ENCODE peak calls at places on chromosomes 6 and 20, in four cellular contexts. P is anterior cingulate cortex; Z is activated CD4-positive, alpha-beta T cell treated with anti-CD3 and anti-CD28 coated beads for 36 hours; F is HS-5. G is an unnamed sample.

GRCh38 chr20:1934162-1934561 is 39.0 kb downstream of the SIRPA start:
- DNase-seq in F (peak; percentile 73), Z (no peak), P (no peak), G (no peak)

GRCh38 chr20:48273843-48274242 is 488.6 kb upstream of the SULF2 start:
- DNase-seq in F (no peak), P (no peak), Z (no peak), G (no peak)

GRCh38 chr6:152571089-152571488 is 66.1 kb downstream of the SYNE1 start:
- DNase-seq in F (no peak), P (no peak), Z (no peak), G (no peak)

GRCh38 chr6:54286141-54286540 is 22.1 kb upstream of the TINAG start:
- DNase-seq in Z (no peak), F (no peak), P (no peak), G (no peak)

GRCh38 chr6:88517737-88518136 is 351.6 kb upstream of the CNR1 start:
- DNase-seq in P (no peak), Z (no peak), F (no peak), G (no peak)

GRCh38 chr20:44166008-44166407 is 21.0 kb downstream of the JPH2 start:
- DNase-seq in P (no peak), Z (no peak), F (peak; percentile 89), G (no peak)

GRCh38 chr6:43847741-43848630 is 78.0 kb downstream of the VEGFA start:
- DNase-seq in P (no peak), F (no peak), Z (no peak), G (no peak)

GRCh38 chr6:98335594-98335993 is 498.8 kb upstream of the POU3F2 start:
- DNase-seq in F (no peak), Z (no peak), P (no peak), G (no peak)

GRCh38 chr20:63050406-63050805 is 43.6 kb upstream of the BHLHE23 start:
- DNase-seq in P (no peak), F (no peak), Z (no peak), G (no peak)

GRCh38 chr6:110664933-110665332 is 150.3 kb downstream of the CDK19 start:
- DNase-seq in F (no peak), Z (no peak), P (no peak), G (no peak)

GRCh38 chr20:15923030-15923776 is 650.0 kb downstream of the KIF16B start:
- DNase-seq in P (no peak), F (no peak), Z (no peak), G (no peak)

G was measured in activated CD8-positive, alpha-beta T cell treated with anti-CD3 and anti-CD28 coated beads for 36 hours.